ENCODE peak calls at places on chromosomes 13 and 19, in five cellular contexts. H, I, M, B and F are unnamed samples.
A peak's percentile ranks its signal among the peaks of the same experiment; 100 is the strongest.

GRCh38 chr19:50477751-50478515 is 1.3 kb upstream of the GARIN5A start:
- DNase-seq in H (no peak), I (no peak), M (no peak), B (no peak), F (no peak)

GRCh38 chr19:16030964-16031871 is 45.1 kb upstream of the TPM4 start:
- DNase-seq in H (no peak), I (no peak), M (no peak), B (no peak), F (no peak)

GRCh38 chr13:37382156-37382555 is 216.4 kb downstream of the POSTN start:
- DNase-seq in H (no peak), I (no peak), M (no peak), B (no peak), F (no peak)

GRCh38 chr19:31438401-31439269 is 89.4 kb upstream of the TSHZ3 start:
- DNase-seq in H (no peak), I (no peak), M (no peak), B (no peak), F (no peak)

GRCh38 chr19:1455336-1456120 is 5.6 kb downstream of the APC2 start:
- DNase-seq in H (peak; percentile 73), I (peak; percentile 55), M (no peak), B (peak; percentile 93), F (no peak)

GRCh38 chr13:60020288-60020687 is 143.4 kb downstream of the DIAPH3 start:
- DNase-seq in H (no peak), I (no peak), M (no peak), B (no peak), F (no peak)

GRCh38 chr13:111976474-111977183 is 90.3 kb upstream of the SOX1 start:
- DNase-seq in H (no peak), I (no peak), M (no peak), B (no peak), F (no peak)

GRCh38 chr13:51767100-51767499 is 36.9 kb downstream of the DHRS12 start:
- DNase-seq in H (no peak), I (no peak), M (no peak), B (no peak), F (no peak)

GRCh38 chr13:110387451-110388140 is 80.5 kb downstream of the COL4A2 start:
- DNase-seq in H (no peak), I (no peak), M (no peak), B (no peak), F (no peak)

GRCh38 chr19:38417544-38418506 is 8.2 kb downstream of the RASGRP4 start:
- DNase-seq in H (peak; percentile 87), I (peak; percentile 44), M (peak; percentile 20), B (no peak), F (no peak)

GRCh38 chr19:38142176-38143035 is 81.6 kb downstream of the DPF1 start:
- DNase-seq in H (peak; percentile 63), I (peak; percentile 11), M (no peak), B (no peak), F (no peak)

GRCh38 chr19:19171821-19172532 is 1.9 kb upstream of the MEF2B start:
- DNase-seq in H (peak; percentile 68), I (no peak), M (no peak), B (no peak), F (no peak)

GRCh38 chr19:49684251-49684982 is 5.0 kb upstream of the ADM5 start:
- DNase-seq in H (no peak), I (no peak), M (no peak), B (no peak), F (no peak)

GRCh38 chr13:102881819-102882686 is 36.2 kb downstream of the ERCC5 start:
- DNase-seq in H (no peak), I (no peak), M (no peak), B (no peak), F (no peak)

GRCh38 chr19:13995878-13996765 is 10.0 kb downstream of the RFX1 start:
- DNase-seq in H (no peak), I (no peak), M (no peak), B (no peak), F (no peak)

GRCh38 chr19:3129112-3129511 is 6.7 kb upstream of the GNA15 start:
- DNase-seq in H (peak; percentile 22), I (peak; percentile 29), M (no peak), B (no peak), F (no peak)

GRCh38 chr13:100361504-100361903 is 227.1 kb downstream of the GGACT start:
- DNase-seq in H (no peak), I (no peak), M (no peak), B (no peak), F (no peak)

GRCh38 chr19:55646889-55647731 is 902 bp upstream of the CCDC106 start:
- DNase-seq in H (no peak), I (no peak), M (no peak), B (no peak), F (no peak)

GRCh38 chr13:36072536-36072935 is 58.6 kb downstream of the DCLK1 start:
- DNase-seq in H (no peak), I (no peak), M (no peak), B (no peak), F (no peak)

GRCh38 chr13:105611424-105611823 is 924.0 kb downstream of the EFNB2 start:
- DNase-seq in H (no peak), I (no peak), M (no peak), B (no peak), F (no peak)

GRCh38 chr19:41554902-41555301 is 21.1 kb upstream of the CEACAM21 start:
- DNase-seq in H (no peak), I (peak; percentile 66), M (peak; percentile 26), B (no peak), F (no peak)

GRCh38 chr13:21670006-21670882 is 629 bp upstream of the FGF9 start:
- DNase-seq in H (peak; percentile 73), I (peak; percentile 65), M (no peak), B (peak; percentile 60), F (no peak)

GRCh38 chr19:39845172-39845571 is 1.0 kb downstream of the FBL start:
- DNase-seq in H (no peak), I (no peak), M (no peak), B (no peak), F (no peak)

GRCh38 chr19:28482221-28482620 is 730.7 kb downstream of the UQCRFS1 start:
- DNase-seq in H (peak; percentile 56), I (no peak), M (no peak), B (no peak), F (no peak)

GRCh38 chr19:5839312-5840017 is at the start of gene FUT6:
- DNase-seq in H (no peak), I (no peak), M (no peak), B (no peak), F (no peak)

GRCh38 chr13:80259159-80259558 is 81.8 kb downstream of the SPRY2 start:
- DNase-seq in H (no peak), I (no peak), M (no peak), B (no peak), F (no peak)

GRCh38 chr19:1471514-1472107 is 7.4 kb downstream of the C19orf25 start:
- DNase-seq in H (no peak), I (no peak), M (no peak), B (no peak), F (peak; percentile 50)

GRCh38 chr13:33079960-33080359 is 63.7 kb downstream of the KL start:
- DNase-seq in H (no peak), I (no peak), M (no peak), B (no peak), F (no peak)

GRCh38 chr19:3188627-3189596 is 3.2 kb downstream of the NCLN start:
- DNase-seq in H (no peak), I (no peak), M (no peak), B (no peak), F (no peak)

GRCh38 chr19:47020992-47021496 is 1.4 kb downstream of the NPAS1 start:
- DNase-seq in H (no peak), I (no peak), M (no peak), B (no peak), F (no peak)

GRCh38 chr19:2273356-2274184 is 8.4 kb downstream of the PEAK3 start:
- DNase-seq in H (peak; percentile 63), I (peak; percentile 82), M (peak; percentile 68), B (peak; percentile 43), F (peak; percentile 68)

GRCh38 chr13:110254151-110254679 is 52.7 kb downstream of the COL4A1 start:
- DNase-seq in H (no peak), I (no peak), M (no peak), B (no peak), F (no peak)

GRCh38 chr13:28611021-28611420 is 47.9 kb upstream of the POMP start:
- DNase-seq in H (no peak), I (no peak), M (no peak), B (no peak), F (no peak)

GRCh38 chr13:45925151-45925550 is 73.6 kb upstream of the SIAH3 start:
- DNase-seq in H (no peak), I (no peak), M (no peak), B (no peak), F (no peak)